ENCODE peak calls at places on chromosomes 12 and 14, in four cellular contexts. Z is stomach, H is heart left ventricle, W is AG10803. T is an unnamed sample.

GRCh38 chr12:100157427-100157821 is 14.8 kb upstream of the BLTP3B start:
- DNase-seq in Z (no peak), H (no peak), W (no peak), T (no peak)

GRCh38 chr14:103444837-103445524 is 59.8 kb downstream of the MARK3 start:
- DNase-seq in W (no peak), H (no peak), Z (no peak), T (no peak)

GRCh38 chr12:89975578-89975977 is 266.9 kb upstream of the ATP2B1 start:
- DNase-seq in W (no peak), Z (no peak), H (no peak), T (no peak)

GRCh38 chr14:94458558-94459200 is 6.1 kb upstream of the SERPINA11 start:
- DNase-seq in Z (no peak), W (no peak), H (no peak), T (no peak)

GRCh38 chr14:61322799-61323290 is 1.5 kb downstream of the PRKCH start:
- DNase-seq in Z (no peak), W (no peak), H (no peak), T (peak; percentile 8)

GRCh38 chr12:88334271-88334670 is 192.2 kb downstream of the TMTC3 start:
- DNase-seq in W (no peak), Z (peak; percentile 26), H (no peak), T (no peak)

GRCh38 chr12:32089156-32089950 is 17.3 kb upstream of the BICD1 start:
- DNase-seq in Z (no peak), H (no peak), W (peak; percentile 25), T (no peak)

GRCh38 chr14:43651185-43651787 is 855.8 kb downstream of the FSCB start:
- DNase-seq in H (no peak), W (no peak), Z (peak; percentile 43), T (no peak)

GRCh38 chr14:61334197-61334701 is 12.9 kb downstream of the PRKCH start:
- DNase-seq in H (no peak), Z (no peak), W (no peak), T (no peak)

GRCh38 chr12:111436266-111436665 is 30.5 kb downstream of the SH2B3 start:
- DNase-seq in H (peak; percentile 21), Z (no peak), W (no peak), T (no peak)

GRCh38 chr12:117000316-117000715 is 89.6 kb downstream of the FBXW8 start:
- DNase-seq in H (no peak), Z (no peak), W (no peak), T (no peak)

GRCh38 chr12:22042981-22043669 is 2.9 kb upstream of the CMAS start:
- DNase-seq in W (peak; percentile 58), Z (no peak), H (no peak), T (peak; percentile 21)

GRCh38 chr12:124434951-124435805 is 132.2 kb downstream of the NCOR2 start:
- DNase-seq in Z (no peak), W (no peak), H (no peak), T (no peak)
- TF ChIP-seq CTCF in Z (no peak), W (no peak), H (no peak), T (no peak)

GRCh38 chr12:59446156-59446555 is 149.7 kb upstream of the SLC16A7 start:
- DNase-seq in W (no peak), Z (no peak), H (no peak), T (no peak)

GRCh38 chr12:59444932-59445331 is 150.9 kb upstream of the SLC16A7 start:
- DNase-seq in Z (no peak), W (peak; percentile 25), H (no peak), T (peak; percentile 10)
- TF ChIP-seq CTCF in Z (no peak), W (peak; percentile 41), H (peak; percentile 36), T (peak; percentile 10)

DNA sequence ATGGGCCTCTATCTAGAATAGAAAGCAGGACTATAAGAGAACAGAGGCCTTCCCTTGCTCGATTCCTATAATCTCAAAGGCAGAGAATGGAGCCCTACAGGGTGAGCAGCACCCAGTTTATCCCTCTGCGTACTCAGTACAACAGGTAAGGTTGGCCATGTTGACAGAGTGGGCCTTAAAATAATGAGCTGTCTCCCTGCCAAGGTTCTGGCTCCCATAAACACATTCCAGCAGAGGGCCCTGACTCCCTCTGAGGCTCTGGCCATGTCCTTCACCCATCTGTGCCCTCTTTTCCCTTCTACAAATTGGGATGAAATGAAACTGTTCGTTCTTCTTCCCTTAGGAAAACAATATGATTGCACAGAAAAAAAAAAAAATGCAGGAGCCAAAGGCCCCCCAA is 16.9 kb upstream of the PNMA1 start:
- DNase-seq in W (no peak), Z (no peak), H (no peak), T (no peak)
- TF ChIP-seq CTCF in W (no peak), Z (no peak), H (no peak), T (no peak)

GRCh38 chr12:14366211-14366762 is 805 bp downstream of the ATF7IP start:
- DNase-seq in H (no peak), W (peak; percentile 45), Z (no peak), T (no peak)
- TF ChIP-seq CTCF in H (peak; percentile 18), W (peak; percentile 42), Z (no peak), T (peak; percentile 50)

GRCh38 chr14:57692671-57693070 is 173.2 kb downstream of the SLC35F4 start:
- DNase-seq in H (no peak), W (peak; percentile 72), Z (no peak), T (no peak)
- TF ChIP-seq CTCF in H (peak; percentile 18), W (peak; percentile 89), Z (no peak), T (peak; percentile 57)

GRCh38 chr14:92598549-92598905 is 84.9 kb downstream of the RIN3 start:
- DNase-seq in H (no peak), W (no peak), Z (no peak), T (no peak)

GRCh38 chr14:92599786-92600185 is 86.2 kb downstream of the RIN3 start:
- DNase-seq in Z (no peak), H (no peak), W (no peak), T (no peak)

GRCh38 chr14:92601131-92601710 is 87.6 kb downstream of the RIN3 start:
- DNase-seq in W (no peak), H (no peak), Z (no peak), T (no peak)

GRCh38 chr14:92601757-92602417 is 88.3 kb downstream of the RIN3 start:
- DNase-seq in W (peak; percentile 30), Z (no peak), H (no peak), T (no peak)

DNA sequence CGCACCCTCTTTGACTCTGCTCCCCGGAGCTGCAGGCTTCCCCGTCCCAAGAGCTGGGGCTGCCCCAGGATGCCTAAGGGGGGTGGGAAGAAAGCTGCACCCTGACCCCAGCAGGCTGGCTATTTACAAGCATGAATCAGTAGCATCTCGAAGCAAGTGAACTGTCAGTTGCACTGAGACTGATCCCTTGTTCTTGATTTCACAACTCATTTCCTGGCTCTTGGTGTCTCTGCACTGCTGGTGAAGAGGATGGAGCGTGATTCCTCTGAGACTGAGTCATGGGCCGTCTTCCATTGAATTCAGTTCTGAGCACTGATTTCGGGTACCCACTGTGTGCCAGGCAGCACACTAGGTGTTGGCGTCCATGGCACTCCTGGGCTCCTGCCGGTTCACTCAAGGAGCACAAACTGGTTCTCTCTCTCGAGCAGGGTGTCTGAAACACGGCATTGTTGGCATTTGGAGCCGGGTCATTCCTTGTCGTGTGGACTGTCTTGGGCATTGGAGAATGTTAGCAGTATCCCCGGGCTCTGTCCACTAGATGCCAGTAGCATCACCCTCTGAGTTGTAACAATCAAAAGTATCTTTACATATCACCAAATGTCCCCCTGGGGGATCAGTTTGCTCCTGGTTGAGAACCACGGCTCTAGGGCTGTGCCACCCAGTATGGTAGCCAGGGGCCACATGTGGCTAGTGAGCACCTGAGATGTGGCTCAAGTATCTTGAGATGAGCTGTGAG is 86.9 kb downstream of the RIN3 start:
- DNase-seq in H (no peak), Z (no peak), W (peak; percentile 83), T (peak; percentile 39)
- TF ChIP-seq CTCF in H (no peak), Z (no peak), W (no peak), T (no peak)

DNA sequence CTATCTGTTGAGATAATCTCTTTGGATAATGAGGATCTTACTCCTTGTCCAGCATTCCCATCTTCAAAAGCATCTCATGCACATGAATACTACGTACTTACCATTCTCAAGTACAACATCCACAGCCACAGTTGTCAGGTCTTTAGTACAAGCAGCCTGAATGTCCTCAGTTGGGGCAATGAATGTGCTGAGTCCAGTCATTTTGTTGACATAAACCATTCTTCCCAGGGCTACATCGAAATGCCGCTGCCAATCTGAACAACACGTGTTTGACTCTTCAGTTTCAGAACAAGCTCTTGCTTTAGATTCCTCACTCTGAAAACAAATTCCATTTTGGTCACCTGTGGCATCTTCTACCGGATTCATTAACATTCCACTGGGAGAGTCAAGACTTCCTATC is 5.0 kb downstream of the MLH3 start:
- DNase-seq in H (no peak), Z (no peak), W (no peak), T (no peak)
- TF ChIP-seq CTCF in H (no peak), Z (no peak), W (no peak), T (no peak)

GRCh38 chr12:26614217-26614616 is 218.8 kb downstream of the ITPR2 start:
- DNase-seq in H (no peak), W (peak; percentile 37), Z (no peak), T (no peak)
- TF ChIP-seq CTCF in H (peak; percentile 50), W (peak; percentile 69), Z (no peak), T (peak; percentile 27)

T was measured in adrenal gland.